ENCODE peak calls at places on chromosomes 13 and 19, in six cellular contexts. O, C, K, N, Y and P are unnamed samples. For H3K27me3, the result is how much of the 10 kb centered on the place peaks cover.

GRCh38 chr13:41546372-41547252 is 89.3 kb downstream of the RGCC start:
- DNase-seq in Y (no peak), N (no peak), C (no peak), K (peak), O (no peak), P (peak)

GRCh38 chr13:44155422-44156293 is 218.0 kb upstream of the SERP2 start:
- DNase-seq in K (peak), C (no peak), N (peak), Y (no peak), O (peak), P (no peak)

GRCh38 chr13:32988588-32989256 is 27.5 kb upstream of the KL start:
- DNase-seq in Y (no peak), C (no peak), K (no peak), N (no peak), O (no peak), P (no peak)

GRCh38 chr19:10662384-10663251 is 8.5 kb downstream of the ILF3 start:
- DNase-seq in C (no peak), K (peak), O (no peak), Y (no peak), N (no peak), P (no peak)

GRCh38 chr19:16117594-16118033 is 5.9 kb downstream of the RAB8A start:
- DNase-seq in O (peak), N (no peak), C (no peak), K (no peak), Y (no peak), P (no peak)

GRCh38 chr13:36428083-36428482 is 4.2 kb upstream of the CCNA1 start:
- DNase-seq in N (no peak), O (no peak), C (no peak), Y (no peak), K (peak), P (peak)

GRCh38 chr13:99379856-99380255 is 72.7 kb upstream of the GPR183 start:
- DNase-seq in K (no peak), N (no peak), Y (no peak), C (no peak), O (no peak), P (no peak)

GRCh38 chr13:112446347-112446861 is 70.2 kb downstream of the SPACA7 start:
- DNase-seq in Y (no peak), N (no peak), C (no peak), O (no peak), K (no peak), P (no peak)

GRCh38 chr13:22173605-22174004 is 502.7 kb downstream of the FGF9 start:
- DNase-seq in K (peak), C (no peak), O (no peak), N (no peak), Y (no peak), P (peak)

GRCh38 chr19:1847684-1848398 is 442 bp downstream of the REXO1 start:
- DNase-seq in O (peak), N (no peak), C (no peak), K (peak), Y (peak), P (no peak)

GRCh38 chr19:10380311-10381102 is at the start of gene TYK2:
- DNase-seq in C (peak), N (peak), Y (peak), O (peak), K (peak), P (peak)

GRCh38 chr13:113410472-113411201 is 42.7 kb downstream of the ADPRHL1 start:
- DNase-seq in O (peak), N (no peak), K (peak), C (no peak), Y (peak), P (peak)

GRCh38 chr13:106096661-106097092 is 438.8 kb downstream of the EFNB2 start:
- DNase-seq in N (no peak), O (no peak), Y (no peak), C (no peak), K (no peak), P (peak)

GRCh38 chr19:4744451-4745170 is 21.0 kb upstream of the DPP9 start:
- DNase-seq in Y (no peak), N (peak), O (no peak), C (no peak), K (peak), P (no peak)

GRCh38 chr19:34179066-34179465 is 6.8 kb downstream of the LSM14A start:
- DNase-seq in Y (no peak), C (no peak), K (no peak), N (no peak), O (no peak), P (no peak)

GRCh38 chr19:532578-533484 is 1.3 kb downstream of the CDC34 start:
- DNase-seq in C (no peak), N (peak), Y (peak), O (peak), K (peak), P (no peak)

GRCh38 chr19:51688665-51689571 is 4.2 kb upstream of the SPACA6 start:
- DNase-seq in O (peak), N (peak), K (peak), C (no peak), Y (peak), P (peak)

GRCh38 chr19:16605552-16605951 is 22.5 kb downstream of the MED26 start:
- DNase-seq in C (no peak), N (no peak), K (no peak), Y (peak), O (no peak), P (no peak)

GRCh38 chr13:33284016-33284415 is 1.5 kb downstream of the STARD13 start:
- DNase-seq in N (no peak), Y (no peak), O (no peak), K (peak), C (no peak), P (no peak)

GRCh38 chr13:71359641-71360040 is 507.4 kb downstream of the DACH1 start:
- DNase-seq in Y (no peak), O (no peak), K (no peak), C (no peak), N (no peak), P (no peak)

GRCh38 chr13:42878721-42879120 is 97.3 kb downstream of the FAM216B start:
- DNase-seq in O (no peak), N (no peak), C (no peak), K (no peak), Y (no peak), P (no peak)

GRCh38 chr13:87684850-87685735 is 13.9 kb downstream of the SLITRK5 start:
- DNase-seq in Y (no peak), K (peak), C (no peak), N (no peak), O (no peak), P (no peak)

GRCh38 chr13:100633461-100633860 is 41.1 kb downstream of the TMTC4 start:
- DNase-seq in O (no peak), Y (no peak), C (no peak), N (no peak), K (peak), P (peak)

GRCh38 chr13:90184355-90184754 is 1163.1 kb upstream of the MIR17HG start:
- DNase-seq in O (no peak), Y (no peak), K (no peak), C (no peak), N (no peak), P (no peak)

GRCh38 chr19:44142014-44142523 is 715 bp downstream of the ZNF234 start:
- DNase-seq in O (no peak), C (no peak), N (no peak), Y (no peak), K (peak), P (no peak)

GRCh38 chr19:15195381-15195964 is 5.3 kb downstream of the NOTCH3 start:
- DNase-seq in N (peak), Y (peak), O (peak), C (no peak), K (peak), P (peak)

GRCh38 chr19:41785653-41786052 is 10.7 kb upstream of the CEACAM3 start:
- DNase-seq in N (peak), Y (peak), C (peak), K (peak), O (peak), P (peak)

GRCh38 chr13:108987488-108987887 is 358.1 kb downstream of the MYO16 start:
- DNase-seq in O (no peak), Y (no peak), K (peak), C (no peak), N (peak), P (no peak)

GRCh38 chr19:18939922-18940775 is 868 bp downstream of the HOMER3 start:
- DNase-seq in N (no peak), K (peak), O (peak), C (no peak), Y (peak), P (peak)

GRCh38 chr19:41479757-41480191 is 36.8 kb downstream of the ERICH4 start:
- DNase-seq in Y (no peak), C (no peak), K (no peak), N (no peak), O (no peak), P (no peak)

GRCh38 chr13:40668335-40668734 is 1.9 kb upstream of the FOXO1 start:
- DNase-seq in Y (no peak), C (no peak), K (no peak), N (no peak), O (peak), P (no peak)

GRCh38 chr19:35407619-35408018 is 36.8 kb downstream of the GPR42 start:
- DNase-seq in Y (no peak), N (no peak), O (no peak), C (no peak), K (no peak), P (no peak)

GRCh38 chr19:43504426-43505185 is at the start of gene PHLDB3:
- DNase-seq in N (peak), C (peak), O (peak), Y (peak), K (peak), P (no peak)

GRCh38 chr13:72808917-72809500 is 27.1 kb downstream of the PIBF1 start:
- DNase-seq in K (no peak), O (no peak), Y (no peak), C (no peak), N (no peak), P (no peak)

GRCh38 chr13:98451676-98452105 is 125.2 kb downstream of the STK24 start:
- DNase-seq in C (no peak), K (peak), O (no peak), N (no peak), Y (peak), P (no peak)

GRCh38 chr13:102700088-102701031 is 5.5 kb upstream of the METTL21C start:
- DNase-seq in N (no peak), Y (no peak), K (no peak), C (no peak), O (no peak), P (no peak)
- H3K4me3 ChIP-seq in N (no peak), Y (no peak), K (no peak), C (no peak), O (no peak), P (no peak)

GRCh38 chr13:20363604-20364003 is 131.5 kb upstream of the GJB6 start:
- DNase-seq in Y (no peak), O (no peak), K (peak), C (no peak), N (no peak), P (no peak)
- H3K27me3 ChIP-seq in Y (under half), O (under half), K (under half), C (under half), N (under half), P (under half)

GRCh38 chr19:50477751-50478515 is 1.3 kb upstream of the GARIN5A start:
- DNase-seq in O (no peak), N (no peak), C (no peak), K (no peak), Y (peak), P (no peak)
- H3K4me3 ChIP-seq in O (no peak), N (no peak), C (no peak), K (no peak), Y (peak), P (no peak)

GRCh38 chr19:7720351-7720750 is 11.6 kb downstream of the CLEC4G start:
- DNase-seq in O (no peak), C (no peak), N (no peak), K (no peak), Y (no peak), P (no peak)
- H3K27me3 ChIP-seq in O (under half), C (under half), N (under half), K (under half), Y (under half), P (under half)

GRCh38 chr19:46487802-46488445 is 7.7 kb downstream of the PNMA8B start:
- DNase-seq in Y (peak), C (peak), N (peak), K (peak), O (peak), P (no peak)
- H3K4me3 ChIP-seq in Y (peak), C (no peak), N (peak), K (peak), O (no peak), P (peak)

DNA sequence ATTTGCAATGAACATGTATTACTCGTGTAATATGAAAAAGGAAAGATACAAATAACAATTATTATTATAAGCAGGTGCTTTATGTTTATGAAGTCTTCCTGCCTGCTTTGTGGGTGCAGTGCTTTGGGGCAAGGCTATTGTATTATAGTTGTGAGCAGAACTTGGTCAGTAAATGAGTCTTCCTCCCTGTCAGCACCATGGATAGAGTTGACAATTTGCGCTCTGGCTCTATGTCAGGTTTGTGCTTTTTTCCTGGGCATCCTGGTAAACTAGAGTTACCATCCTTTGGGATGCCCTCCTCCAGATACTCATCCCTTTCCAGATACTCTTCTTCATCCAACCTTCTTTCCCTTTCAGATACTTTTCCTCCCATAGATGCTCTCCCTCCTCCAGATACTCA is 19.6 kb downstream of the ERICH6B start:
- DNase-seq in C (no peak), O (no peak), N (no peak), K (no peak), Y (no peak), P (no peak)
- H3K27me3 ChIP-seq in C (under half), O (under half), N (under half), K (under half), Y (under half), P (under half)